ENCODE peak calls at places on chromosomes 3 and 15, in five cellular contexts. O is trophoblast cell, F is H9, P is mesenchymal stem cell, I is H1. H is an unnamed sample.

GRCh38 chr3:118863731-118864322 is 170.8 kb downstream of the IGSF11 start:
- DNase-seq in O (peak), F (peak), P (no peak), I (no peak), H (no peak)

GRCh38 chr3:178705925-178706324 is 169.7 kb downstream of the KCNMB2 start:
- DNase-seq in O (peak), F (no peak), P (peak), I (no peak), H (no peak)

GRCh38 chr3:75001330-75001729 is 386.9 kb upstream of the CNTN3 start:
- DNase-seq in O (peak), F (no peak), P (no peak), I (no peak), H (no peak)

GRCh38 chr3:152830245-152830644 is 4.7 kb upstream of the P2RY1 start:
- DNase-seq in O (no peak), F (no peak), P (no peak), I (no peak), H (no peak)

GRCh38 chr3:68936855-68937254 is 4.5 kb upstream of the TAFA4 start:
- DNase-seq in O (no peak), F (no peak), P (no peak), I (no peak), H (no peak)

GRCh38 chr15:70234256-70234965 is 136.7 kb upstream of the TLE3 start:
- DNase-seq in O (peak), F (peak), P (peak), I (no peak), H (no peak)

GRCh38 chr15:31758126-31758525 is 272.2 kb upstream of the CHRNA7 start:
- DNase-seq in O (no peak), F (no peak), P (no peak), I (no peak), H (no peak)

GRCh38 chr15:77649610-77650009 is 16.9 kb upstream of the LINGO1 start:
- DNase-seq in O (no peak), F (no peak), P (no peak), I (no peak), H (no peak)

GRCh38 chr15:67943961-67944674 is 104.3 kb upstream of the RNU6-1 start:
- DNase-seq in O (no peak), F (no peak), P (peak), I (no peak), H (no peak)

GRCh38 chr3:14113964-14114667 is 10.6 kb downstream of the CHCHD4 start:
- DNase-seq in O (peak), F (no peak), P (no peak), I (no peak), H (no peak)

GRCh38 chr15:100373942-100374341 is 32.2 kb upstream of the ADAMTS17 start:
- DNase-seq in O (no peak), F (peak), P (no peak), I (no peak), H (no peak)

GRCh38 chr15:52103217-52104207 is 9.1 kb downstream of the BCL2L10 start:
- DNase-seq in O (peak), F (no peak), P (peak), I (no peak), H (no peak)

GRCh38 chr3:39812537-39812936 is 3.1 kb downstream of the MYRIP start:
- DNase-seq in O (peak), F (no peak), P (no peak), I (no peak), H (no peak)

GRCh38 chr15:68658641-68659358 is 80.0 kb downstream of the CORO2B start:
- DNase-seq in O (no peak), F (no peak), P (no peak), I (no peak), H (no peak)

GRCh38 chr3:130081371-130081881 is at the start of gene ALG1L2:
- DNase-seq in O (no peak), F (no peak), P (no peak), I (no peak), H (no peak)

GRCh38 chr3:196060834-196061233 is 21.1 kb downstream of the TFRC start:
- DNase-seq in O (no peak), F (no peak), P (no peak), I (no peak), H (no peak)

GRCh38 chr3:110814170-110815007 is 257.2 kb upstream of the NECTIN3 start:
- DNase-seq in O (no peak), F (no peak), P (peak), I (no peak), H (no peak)

GRCh38 chr3:58173670-58174472 is 36.9 kb downstream of the DNASE1L3 start:
- DNase-seq in O (peak), F (peak), P (no peak), I (no peak), H (no peak)

GRCh38 chr3:60403866-60404265 is 847.4 kb downstream of the FHIT start:
- DNase-seq in O (no peak), F (no peak), P (no peak), I (no peak), H (no peak)

GRCh38 chr3:65953881-65954733 is 84.6 kb downstream of the MAGI1 start:
- DNase-seq in O (no peak), F (no peak), P (no peak), I (no peak), H (no peak)

GRCh38 chr3:133797396-133798105 is 8.1 kb upstream of the SRPRB start:
- DNase-seq in O (peak), F (no peak), P (no peak), I (no peak), H (no peak)

GRCh38 chr15:73296621-73297353 is 72.0 kb downstream of the HCN4 start:
- DNase-seq in O (no peak), F (no peak), P (no peak), I (no peak), H (no peak)

GRCh38 chr3:120894285-120894684 is 13.7 kb upstream of the STXBP5L start:
- DNase-seq in O (peak), F (no peak), P (no peak), I (no peak), H (no peak)

GRCh38 chr3:4835616-4836043 is 143.6 kb upstream of the BHLHE40 start:
- DNase-seq in O (no peak), F (no peak), P (no peak), I (no peak), H (no peak)

GRCh38 chr3:156609546-156609945 is 54.6 kb upstream of the SSR3 start:
- DNase-seq in O (no peak), F (no peak), P (no peak), I (no peak), H (no peak)

GRCh38 chr15:62914461-62915079 is 128.0 kb upstream of the TPM1 start:
- DNase-seq in O (peak), F (no peak), P (no peak), I (no peak), H (no peak)

GRCh38 chr3:183224581-183224980 is 28.5 kb upstream of the B3GNT5 start:
- DNase-seq in O (no peak), F (no peak), P (no peak), I (no peak), H (no peak)

GRCh38 chr15:62569460-62570404 is 404.6 kb upstream of the C2CD4B start:
- DNase-seq in O (no peak), F (no peak), P (peak), I (no peak), H (no peak)

GRCh38 chr3:55486857-55487375 is at the start of gene WNT5A:
- DNase-seq in O (peak), F (peak), P (peak), I (no peak), H (peak)

GRCh38 chr3:75260-75659 is 121.3 kb upstream of the CHL1 start:
- DNase-seq in O (no peak), F (no peak), P (no peak), I (no peak), H (no peak)

GRCh38 chr3:119207512-119207875 is 33.2 kb downstream of the B4GALT4 start:
- DNase-seq in O (no peak), F (no peak), P (no peak), I (no peak), H (no peak)

GRCh38 chr3:122996038-122996580 is 31.5 kb downstream of the SEMA5B start:
- DNase-seq in O (no peak), F (no peak), P (no peak), I (no peak), H (no peak)

GRCh38 chr15:80934761-80935221 is 54.8 kb downstream of the MESD start:
- DNase-seq in O (no peak), F (peak), P (peak), I (no peak), H (no peak)

GRCh38 chr3:43399034-43399433 is 112.7 kb downstream of the SNRK start:
- DNase-seq in O (no peak), F (no peak), P (no peak), I (no peak), H (no peak)

GRCh38 chr3:10973196-10973595 is 19.4 kb upstream of the SLC6A1 start:
- DNase-seq in O (no peak), F (no peak), P (no peak), I (no peak), H (no peak)

GRCh38 chr3:180543877-180544276 is 58.1 kb upstream of the TTC14 start:
- DNase-seq in O (no peak), F (no peak), P (no peak), I (no peak), H (no peak)

GRCh38 chr15:83581381-83581780 is 72.5 kb upstream of the ADAMTSL3 start:
- DNase-seq in O (no peak), F (no peak), P (no peak), I (no peak), H (no peak)

GRCh38 chr15:83582386-83582785 is 71.5 kb upstream of the ADAMTSL3 start:
- DNase-seq in O (no peak), F (no peak), P (no peak), I (no peak), H (no peak)

GRCh38 chr15:83585770-83586169 is 68.2 kb upstream of the ADAMTSL3 start:
- DNase-seq in O (no peak), F (no peak), P (no peak), I (no peak), H (no peak)
- H3K9ac ChIP-seq in O (no peak), F (no peak), P (no peak), I (no peak), H (no peak)

GRCh38 chr15:29844290-29844903 is 22.1 kb upstream of the TJP1 start:
- DNase-seq in O (peak), F (no peak), P (peak), I (no peak), H (no peak)

GRCh38 chr15:29853211-29853987 is 31.1 kb upstream of the TJP1 start:
- DNase-seq in O (no peak), F (no peak), P (no peak), I (no peak), H (no peak)

GRCh38 chr15:29849716-29850115 is 27.4 kb upstream of the TJP1 start:
- DNase-seq in O (peak), F (no peak), P (no peak), I (no peak), H (no peak)

GRCh38 chr15:29852201-29852600 is 29.9 kb upstream of the TJP1 start:
- DNase-seq in O (peak), F (no peak), P (no peak), I (no peak), H (no peak)

DNA sequence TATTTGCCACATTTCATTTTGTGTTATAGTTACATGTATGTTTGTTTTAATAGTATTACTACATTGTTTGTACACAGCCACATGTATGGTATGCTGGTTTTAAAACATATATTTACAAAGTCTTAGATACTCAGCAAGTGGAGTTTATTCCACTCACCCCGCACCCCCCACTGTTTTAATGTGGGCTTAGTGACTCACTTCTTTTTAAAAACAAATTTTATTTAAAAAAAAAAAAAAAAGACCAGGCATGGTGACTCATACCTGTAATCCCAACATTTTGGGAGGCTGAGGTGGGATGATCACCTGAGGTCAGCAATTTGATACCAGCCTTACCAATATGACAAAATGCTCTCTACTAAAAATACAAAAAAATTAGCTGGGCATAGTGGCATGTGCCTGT is 26.9 kb upstream of the TJP1 start:
- DNase-seq in O (no peak), F (no peak), P (no peak), I (no peak), H (no peak)
- H2BK12ac ChIP-seq in O (no peak), F (no peak), P (no peak), I (no peak), H (no peak)

DNA sequence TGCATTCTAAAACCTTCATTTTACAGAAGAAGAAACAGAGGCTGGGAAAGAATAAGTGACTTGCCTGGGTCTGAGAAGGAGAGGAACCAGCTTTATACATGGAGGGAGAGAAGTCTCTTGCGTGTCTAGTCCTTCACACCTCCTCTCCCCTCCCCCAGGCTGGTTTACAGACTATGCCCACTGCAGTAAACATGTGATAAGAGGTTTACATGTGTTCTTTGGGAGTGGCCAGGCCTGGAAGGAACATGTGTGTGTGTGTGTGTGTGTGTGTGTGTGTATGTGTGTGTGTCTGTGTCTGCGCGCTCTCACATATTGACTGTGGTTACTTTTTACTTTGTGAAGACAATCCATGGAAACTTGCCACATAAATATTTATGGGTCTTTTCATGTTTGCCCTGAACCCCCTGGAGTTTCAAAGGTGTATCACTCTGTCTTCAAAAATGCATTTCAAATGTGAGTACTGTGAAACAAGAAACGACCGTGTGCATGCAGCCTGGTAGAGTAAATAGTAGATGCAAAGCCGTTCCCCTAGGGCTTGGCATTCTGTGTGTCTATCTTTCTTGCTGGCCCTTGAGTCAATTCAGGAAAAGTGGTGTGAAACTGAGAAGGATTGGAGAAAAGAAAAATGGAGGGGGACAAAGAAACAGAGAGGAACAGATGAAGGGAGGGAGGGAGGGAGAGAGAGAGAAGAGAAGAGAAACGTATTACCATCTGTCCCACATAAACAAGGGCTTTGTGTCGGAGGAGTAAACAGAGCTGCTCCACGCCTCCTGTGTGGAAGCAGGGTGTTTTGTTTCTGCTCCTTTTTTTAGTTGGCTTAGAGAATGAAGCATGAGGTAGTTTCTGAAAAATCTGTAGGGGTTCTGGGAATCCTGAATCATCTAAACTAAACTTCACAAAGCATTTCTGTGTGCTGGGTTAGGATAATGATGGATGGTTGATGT is 51.7 kb downstream of the CLDN11 start:
- DNase-seq in O (no peak), F (no peak), P (peak), I (no peak), H (no peak)
- H4K8ac ChIP-seq in O (no peak), F (no peak), P (no peak), I (no peak), H (no peak)

GRCh38 chr3:9914559-9915251 is 2.2 kb upstream of the IL17RC start:
- DNase-seq in O (no peak), F (peak), P (peak), I (no peak), H (no peak)

GRCh38 chr3:9912294-9912935 is 4.5 kb upstream of the IL17RC start:
- DNase-seq in O (no peak), F (no peak), P (peak), I (no peak), H (no peak)

GRCh38 chr3:9911863-9912262 is 5.0 kb upstream of the IL17RC start:
- DNase-seq in O (no peak), F (no peak), P (peak), I (no peak), H (no peak)

GRCh38 chr3:9914011-9914410 is 2.9 kb upstream of the IL17RC start:
- DNase-seq in O (no peak), F (no peak), P (no peak), I (no peak), H (no peak)

DNA sequence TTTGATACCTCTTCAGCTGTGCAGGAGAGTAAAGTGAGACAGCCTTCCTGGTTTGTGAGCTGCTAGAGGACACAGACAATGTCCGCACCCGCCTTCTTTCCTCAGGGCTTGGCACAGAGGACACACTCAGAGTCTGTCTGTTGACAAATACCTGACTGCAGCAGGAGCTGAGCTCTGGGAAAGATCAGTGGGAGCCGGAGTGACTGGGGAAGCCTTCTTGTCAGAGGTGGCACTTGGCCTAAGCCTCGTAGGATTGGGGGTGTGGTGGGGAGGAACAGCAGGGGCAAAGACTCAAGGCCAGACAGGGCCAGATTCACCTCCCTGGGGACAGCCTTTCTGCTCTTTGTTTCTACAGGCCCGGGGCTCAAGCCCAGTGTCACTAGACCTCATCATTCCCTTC is 3.3 kb upstream of the IL17RC start:
- DNase-seq in O (no peak), F (no peak), P (no peak), I (no peak), H (no peak)
- H3K9ac ChIP-seq in O (no peak), F (no peak), P (no peak), I (no peak), H (no peak)

DNA sequence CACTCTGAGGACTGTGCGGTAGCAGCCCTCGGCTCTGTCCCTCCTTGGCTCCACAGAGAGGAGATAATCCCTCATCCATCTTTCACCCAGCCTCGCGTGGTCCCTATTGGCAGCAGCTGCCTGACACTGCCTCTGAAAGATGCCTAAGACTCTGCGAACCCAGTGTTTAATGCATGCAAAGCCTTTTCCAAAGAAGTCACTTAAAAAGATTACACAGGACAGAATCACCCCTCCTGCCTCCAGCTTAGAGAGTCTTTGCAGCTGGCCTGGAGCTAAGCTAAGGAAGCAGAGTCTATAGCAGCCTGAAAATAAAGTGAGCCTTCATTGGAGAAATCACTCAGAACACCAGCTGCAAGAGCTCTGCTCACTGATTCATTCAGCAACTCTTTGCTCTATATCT is 247.2 kb downstream of the SHQ1 start:
- DNase-seq in O (no peak), F (no peak), P (no peak), I (no peak), H (no peak)
- H2BK12ac ChIP-seq in O (no peak), F (no peak), P (no peak), I (peak), H (no peak)

DNA sequence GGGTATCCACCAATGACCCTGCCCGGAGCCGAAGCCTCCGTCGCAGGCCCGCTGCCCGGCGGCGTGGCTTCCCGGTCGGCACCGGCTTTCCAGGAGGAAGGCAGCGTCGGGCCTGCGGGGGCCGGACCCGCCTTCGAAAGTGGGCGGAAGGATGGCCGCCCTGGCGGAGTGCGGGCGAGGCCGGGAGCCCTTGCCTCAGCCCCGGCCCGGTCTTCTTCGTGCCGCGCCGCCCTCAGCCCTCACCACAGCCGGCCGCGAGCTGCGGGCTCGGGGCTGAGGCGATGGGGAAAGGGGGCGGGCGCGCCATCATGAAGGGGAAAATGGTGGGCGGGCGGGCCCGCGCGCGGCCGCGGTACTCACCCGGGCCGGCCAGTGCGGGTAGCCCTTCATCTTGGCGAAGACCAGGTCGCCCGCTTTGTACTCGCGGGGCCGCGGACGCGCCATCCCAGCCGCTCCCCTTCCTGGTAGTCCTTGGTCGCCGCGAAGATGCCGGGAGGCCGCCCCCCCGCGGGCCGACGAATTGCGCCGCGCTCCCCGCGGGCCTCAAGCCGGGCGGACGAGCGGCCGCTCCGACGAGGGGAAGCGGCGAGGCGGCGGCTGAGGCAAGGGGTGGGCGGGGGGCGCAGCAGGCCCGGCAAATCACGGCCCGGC is 527 bp downstream of the HDGFL3 start:
- DNase-seq in O (peak), F (peak), P (peak), I (no peak), H (peak)
- H4K8ac ChIP-seq in O (peak), F (no peak), P (peak), I (peak), H (no peak)

GRCh38 chr3:31370093-31370666 is 162.5 kb upstream of the STT3B start:
- DNase-seq in O (no peak), F (no peak), P (peak), I (no peak), H (no peak)
- H3K9ac ChIP-seq in O (no peak), F (no peak), P (no peak), I (no peak), H (no peak)

H was measured in neuronal stem cell.